ENCODE peak calls at places on chromosome 6, in five cellular contexts. One of them, this sample, is unnamed.

GRCh38 chr6:166866839-166867637 is 89.3 kb downstream of the RNASET2 start:
- DNase-seq in HCT116: no peak
- DNase-seq in PC-9: no peak
- DNase-seq in astrocyte: no peak
- DNase-seq in A549: no peak
- DNase-seq in this sample: peak

GRCh38 chr6:14454467-14454763 is 336.8 kb downstream of the CD83 start:
- DNase-seq in HCT116: no peak
- DNase-seq in PC-9: peak
- DNase-seq in astrocyte: no peak
- DNase-seq in A549: no peak
- DNase-seq in this sample: no peak

GRCh38 chr6:73285674-73286283 is 22.8 kb upstream of the KHDC1 start:
- DNase-seq in HCT116: peak
- DNase-seq in PC-9: no peak
- DNase-seq in astrocyte: peak
- DNase-seq in A549: peak
- DNase-seq in this sample: peak

GRCh38 chr6:69155467-69155866 is 520.4 kb downstream of the ADGRB3 start:
- DNase-seq in HCT116: no peak
- DNase-seq in PC-9: no peak
- DNase-seq in astrocyte: no peak
- DNase-seq in A549: no peak
- DNase-seq in this sample: no peak

GRCh38 chr6:134211297-134211696 is 106.6 kb downstream of the SGK1 start:
- DNase-seq in HCT116: no peak
- DNase-seq in PC-9: no peak
- DNase-seq in astrocyte: no peak
- DNase-seq in A549: no peak
- DNase-seq in this sample: no peak

GRCh38 chr6:166618866-166619761 is 7.9 kb downstream of the RPS6KA2 start:
- DNase-seq in HCT116: no peak
- DNase-seq in PC-9: peak
- DNase-seq in astrocyte: peak
- DNase-seq in A549: no peak
- DNase-seq in this sample: peak

GRCh38 chr6:11236351-11236750 is 3.9 kb upstream of the NEDD9 start:
- DNase-seq in HCT116: no peak
- DNase-seq in PC-9: no peak
- DNase-seq in astrocyte: no peak
- DNase-seq in A549: no peak
- DNase-seq in this sample: peak

GRCh38 chr6:144151010-144151727 is 852 bp downstream of the STX11 start:
- DNase-seq in HCT116: no peak
- DNase-seq in PC-9: peak
- DNase-seq in astrocyte: no peak
- DNase-seq in A549: no peak
- DNase-seq in this sample: no peak

GRCh38 chr6:71886184-71887005 is at the start of gene RIMS1:
- DNase-seq in HCT116: no peak
- DNase-seq in PC-9: no peak
- DNase-seq in astrocyte: peak
- DNase-seq in A549: peak
- DNase-seq in this sample: peak

GRCh38 chr6:153062516-153062915 is 60.0 kb upstream of the MTRF1L start:
- DNase-seq in HCT116: no peak
- DNase-seq in PC-9: no peak
- DNase-seq in astrocyte: no peak
- DNase-seq in A549: no peak
- DNase-seq in this sample: no peak

GRCh38 chr6:33711140-33712129 is at the start of gene UQCC2:
- DNase-seq in HCT116: peak
- DNase-seq in PC-9: peak
- DNase-seq in astrocyte: peak
- DNase-seq in A549: peak
- DNase-seq in this sample: peak

GRCh38 chr6:147724454-147724853 is 216.0 kb downstream of the SAMD5 start:
- DNase-seq in HCT116: no peak
- DNase-seq in PC-9: no peak
- DNase-seq in astrocyte: no peak
- DNase-seq in A549: no peak
- DNase-seq in this sample: no peak

GRCh38 chr6:26216015-26216885 is 129.0 kb downstream of the HFE start:
- DNase-seq in HCT116: no peak
- DNase-seq in PC-9: peak
- DNase-seq in astrocyte: peak
- DNase-seq in A549: no peak
- DNase-seq in this sample: peak

GRCh38 chr6:127857051-127857637 is 43.7 kb downstream of the THEMIS start:
- DNase-seq in HCT116: no peak
- DNase-seq in PC-9: no peak
- DNase-seq in astrocyte: no peak
- DNase-seq in A549: no peak
- DNase-seq in this sample: no peak

GRCh38 chr6:43089874-43090556 is 13.9 kb downstream of the PTK7 start:
- DNase-seq in HCT116: no peak
- DNase-seq in PC-9: no peak
- DNase-seq in astrocyte: no peak
- DNase-seq in A549: no peak
- DNase-seq in this sample: peak

GRCh38 chr6:101401792-101402617 is 8.5 kb downstream of the GRIK2 start:
- DNase-seq in HCT116: no peak
- DNase-seq in PC-9: no peak
- DNase-seq in astrocyte: no peak
- DNase-seq in A549: no peak
- DNase-seq in this sample: no peak

GRCh38 chr6:25041676-25042598 is 106.2 kb upstream of the RIPOR2 start:
- DNase-seq in HCT116: no peak
- DNase-seq in PC-9: no peak
- DNase-seq in astrocyte: no peak
- DNase-seq in A549: no peak
- DNase-seq in this sample: no peak

GRCh38 chr6:45884336-45884735 is 131.3 kb downstream of the CLIC5 start:
- DNase-seq in HCT116: no peak
- DNase-seq in PC-9: no peak
- DNase-seq in astrocyte: no peak
- DNase-seq in A549: no peak
- DNase-seq in this sample: no peak

DNA sequence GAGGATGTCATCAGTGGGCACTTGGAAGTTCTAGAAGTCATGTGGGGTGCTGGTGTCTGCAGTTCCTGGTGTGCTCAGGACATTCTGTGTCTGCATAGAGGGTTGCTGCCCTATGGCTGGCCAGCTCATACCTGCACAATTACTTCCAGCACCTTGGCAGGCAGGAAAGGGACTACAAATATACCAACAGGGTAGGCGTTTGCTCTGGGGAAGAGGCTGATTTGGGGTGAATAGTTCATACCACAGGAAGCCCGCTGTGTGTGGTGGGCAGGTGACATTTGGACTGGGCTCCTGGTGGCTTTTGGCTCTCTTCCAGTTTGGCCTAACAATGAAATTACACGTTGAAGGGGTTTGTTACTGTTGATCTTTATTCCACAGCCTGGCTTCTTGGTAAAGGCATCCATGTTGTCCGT is 88.2 kb downstream of the RSPH3 start:
- DNase-seq in HCT116: no peak
- DNase-seq in PC-9: peak
- DNase-seq in astrocyte: no peak
- DNase-seq in A549: no peak
- DNase-seq in this sample: no peak
- H3K27ac ChIP-seq in HCT116: peak
- H3K27ac ChIP-seq in PC-9: peak
- H3K27ac ChIP-seq in astrocyte: no peak
- H3K27ac ChIP-seq in A549: no peak
- H3K27ac ChIP-seq in this sample: no peak

DNA sequence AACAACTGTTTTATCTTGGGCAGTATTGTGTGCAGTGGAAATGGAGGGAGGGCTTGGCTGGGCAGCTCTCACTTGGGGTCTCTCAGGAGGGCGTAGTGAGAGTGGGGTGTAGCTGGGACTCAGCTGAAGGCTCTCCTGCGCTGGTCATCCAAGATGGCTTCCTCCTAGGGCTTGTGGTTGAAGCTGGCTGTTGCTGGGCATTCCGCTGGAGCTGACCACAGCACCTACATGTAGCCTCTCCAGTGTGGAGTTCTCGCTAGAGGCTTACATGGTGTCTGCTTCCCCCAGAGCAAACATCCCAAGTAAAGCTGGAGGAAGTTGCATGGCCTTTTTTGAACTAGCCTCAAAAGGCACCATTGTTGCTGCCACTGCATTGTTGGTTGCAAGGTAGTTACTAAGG is 344.1 kb upstream of the MARCKS start:
- DNase-seq in HCT116: no peak
- DNase-seq in PC-9: no peak
- DNase-seq in astrocyte: no peak
- DNase-seq in A549: no peak
- DNase-seq in this sample: no peak
- H3K4me3 ChIP-seq in HCT116: no peak
- H3K4me3 ChIP-seq in PC-9: no peak
- H3K4me3 ChIP-seq in astrocyte: no peak
- H3K4me3 ChIP-seq in A549: no peak
- H3K4me3 ChIP-seq in this sample: no peak

DNA sequence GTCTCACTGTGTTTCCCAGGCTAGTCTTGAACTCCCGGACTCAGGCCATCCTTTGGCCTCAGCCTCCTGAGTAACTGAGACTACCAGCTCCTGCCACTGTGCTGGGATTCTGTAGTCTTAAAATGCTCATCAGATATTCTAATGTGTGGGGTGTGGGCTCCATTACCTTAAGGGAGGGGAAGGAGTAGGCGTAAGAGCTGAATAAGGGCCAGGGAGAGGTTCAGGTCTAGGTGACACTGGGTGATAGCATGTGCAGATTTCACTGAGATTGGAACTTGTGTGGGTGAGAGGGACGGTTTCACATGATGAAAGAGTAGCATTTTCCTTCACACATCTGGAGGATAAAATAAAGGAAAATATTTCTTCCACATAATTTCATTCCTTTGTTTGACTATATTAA is 8.5 kb downstream of the AKAP12 start:
- DNase-seq in HCT116: no peak
- DNase-seq in PC-9: no peak
- DNase-seq in astrocyte: no peak
- DNase-seq in A549: no peak
- DNase-seq in this sample: no peak
- H3K4me2 ChIP-seq in HCT116: no peak
- H3K4me2 ChIP-seq in PC-9: no peak
- H3K4me2 ChIP-seq in astrocyte: no peak
- H3K4me2 ChIP-seq in A549: no peak
- H3K4me2 ChIP-seq in this sample: no peak

DNA sequence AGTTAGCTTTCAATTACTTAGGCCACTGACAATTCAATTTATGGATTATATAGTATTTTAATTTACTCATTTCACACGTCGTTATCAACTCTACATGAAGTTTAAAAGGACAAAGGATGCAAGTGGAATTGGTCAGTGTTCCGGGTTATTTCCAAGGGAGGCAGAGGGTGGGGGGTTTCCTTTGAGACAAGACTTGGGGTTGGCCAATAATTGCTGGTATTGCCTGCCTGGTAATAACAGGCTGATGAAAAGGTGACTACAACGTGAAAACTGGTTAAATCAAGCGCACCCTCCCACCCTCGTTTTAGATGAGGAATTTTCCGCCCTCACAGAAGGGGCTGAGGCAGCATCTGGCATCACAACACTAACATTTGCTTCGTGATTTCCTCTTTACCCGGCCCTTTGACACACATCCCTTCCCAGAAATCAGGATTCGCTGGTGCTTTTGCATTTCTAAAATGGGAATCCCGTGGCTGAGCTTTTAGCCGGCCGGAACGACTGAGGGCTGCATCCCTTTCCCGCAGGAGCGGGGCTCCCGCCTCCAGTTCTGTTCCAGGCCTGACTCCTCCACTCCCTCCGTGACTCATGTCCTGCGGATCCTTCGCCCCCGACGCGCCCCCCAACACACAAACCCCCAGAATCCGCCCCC is 1.0 kb upstream of the PIM1 start:
- DNase-seq in HCT116: no peak
- DNase-seq in PC-9: no peak
- DNase-seq in astrocyte: no peak
- DNase-seq in A549: peak
- DNase-seq in this sample: peak
- H3K27ac ChIP-seq in HCT116: peak
- H3K27ac ChIP-seq in PC-9: peak
- H3K27ac ChIP-seq in astrocyte: peak
- H3K27ac ChIP-seq in A549: peak
- H3K27ac ChIP-seq in this sample: peak

GRCh38 chr6:169386431-169387057 is 132.9 kb upstream of the THBS2 start:
- DNase-seq in HCT116: no peak
- DNase-seq in PC-9: no peak
- DNase-seq in astrocyte: no peak
- DNase-seq in A549: no peak
- DNase-seq in this sample: no peak
- H3K4me3 ChIP-seq in HCT116: no peak
- H3K4me3 ChIP-seq in PC-9: no peak
- H3K4me3 ChIP-seq in astrocyte: no peak
- H3K4me3 ChIP-seq in A549: no peak
- H3K4me3 ChIP-seq in this sample: no peak

This sample was measured in osteoblast.